ENCODE peak calls at places on chromosomes 16 and 17, in nine cellular contexts. Z, T, N, Q, B, W, F, R and H are unnamed samples.
A peak's percentile ranks its signal among the peaks of the same experiment; 100 is the strongest.

GRCh38 chr16:12341966-12342365 is 365.4 kb downstream of the SNX29 start:
- DNase-seq in N (no peak), Q (no peak), B (no peak), T (no peak), W (no peak), F (no peak), R (no peak), Z (no peak), H (no peak)

GRCh38 chr17:58626905-58627304 is 64.9 kb downstream of the TEX14 start:
- DNase-seq in Z (no peak), B (no peak), Q (no peak), F (no peak), W (no peak), R (no peak), N (no peak), T (no peak), H (peak; percentile 10)

GRCh38 chr16:11015607-11016006 is 71.2 kb downstream of the CLEC16A start:
- DNase-seq in B (no peak), T (no peak), Q (no peak), R (no peak), W (no peak), Z (no peak), F (peak; percentile 63), N (peak; percentile 58), H (no peak)

GRCh38 chr17:1124896-1125774 is 54.6 kb downstream of the ABR start:
- DNase-seq in T (no peak), R (no peak), Z (no peak), W (no peak), B (no peak), F (no peak), N (no peak), Q (no peak), H (no peak)

GRCh38 chr16:22240023-22240697 is 34.1 kb downstream of the EEF2K start:
- DNase-seq in T (no peak), B (no peak), Q (no peak), R (no peak), W (no peak), N (no peak), F (no peak), Z (no peak), H (no peak)

GRCh38 chr16:84430860-84431259 is 62.5 kb downstream of the ATP2C2 start:
- DNase-seq in Q (no peak), T (no peak), Z (no peak), W (no peak), R (no peak), B (no peak), N (no peak), F (no peak), H (no peak)

GRCh38 chr16:86892509-86892908 is 314.2 kb downstream of the FOXL1 start:
- DNase-seq in Q (no peak), N (no peak), Z (no peak), T (no peak), W (no peak), B (no peak), F (no peak), R (no peak), H (no peak)

GRCh38 chr16:24736758-24737157 is 7.3 kb downstream of the TNRC6A start:
- DNase-seq in B (no peak), Q (no peak), Z (no peak), T (no peak), N (no peak), W (no peak), F (no peak), R (no peak), H (no peak)

GRCh38 chr16:22347100-22347820 is 27.2 kb downstream of the CDR2 start:
- DNase-seq in B (no peak), W (no peak), R (no peak), F (no peak), Z (no peak), Q (no peak), T (no peak), N (no peak), H (no peak)

GRCh38 chr16:31094088-31094423 is 541 bp downstream of the VKORC1 start:
- DNase-seq in W (no peak), Z (no peak), Q (no peak), B (no peak), F (no peak), R (no peak), N (no peak), T (no peak), H (peak; percentile 54)

GRCh38 chr17:19897108-19897854 is 29.5 kb upstream of the ULK2 start:
- DNase-seq in T (peak; percentile 43), B (peak; percentile 69), F (peak; percentile 67), R (peak; percentile 61), Z (no peak), N (peak; percentile 78), Q (no peak), W (peak; percentile 39), H (peak; percentile 56)

DNA sequence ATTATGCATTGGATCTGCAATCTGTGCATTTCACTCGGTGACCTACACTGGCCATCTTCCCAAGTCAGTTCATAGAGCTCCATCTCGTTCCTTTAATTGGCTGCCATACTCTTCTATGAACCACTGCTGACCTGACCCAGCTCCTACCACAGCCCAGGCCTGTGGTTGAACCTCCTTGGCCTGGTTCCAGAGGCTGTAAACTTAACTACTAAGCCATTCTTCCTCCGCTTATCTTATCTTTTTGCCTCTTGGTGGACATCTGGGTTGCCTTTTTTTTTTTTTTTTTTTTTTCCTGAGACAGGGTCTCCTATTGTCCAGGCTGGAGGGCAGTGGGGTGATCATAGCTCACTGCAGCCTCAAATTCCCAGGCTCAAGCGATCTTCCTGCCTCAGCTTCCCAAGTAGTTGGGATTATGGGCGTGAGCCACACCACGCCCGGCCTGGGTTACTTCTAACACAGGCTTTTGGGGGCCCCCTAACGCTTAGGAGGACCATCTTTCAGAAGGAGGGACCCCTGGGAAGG is 18.3 kb downstream of the COQ7 start:
- DNase-seq in F (peak; percentile 58), W (no peak), N (peak; percentile 72), T (no peak), Z (no peak), B (peak; percentile 64), Q (no peak), R (peak; percentile 49), H (no peak)
- H3K4me3 ChIP-seq in F (peak overlapping the region; percentile 55), W (no peak overlapping the region), N (no peak overlapping the region), T (no peak overlapping the region), Z (peak overlapping the region; percentile 49), B (peak overlapping the region; percentile 49), Q (no peak overlapping the region), R (no peak overlapping the region), H (no peak overlapping the region)

GRCh38 chr17:40647549-40648325 is at the start of gene SMARCE1:
- DNase-seq in W (peak; percentile 78), B (peak; percentile 77), R (peak; percentile 65), T (peak; percentile 75), F (peak; percentile 74), N (peak; percentile 93), Q (no peak), Z (peak; percentile 85), H (peak; percentile 68)
- TF ChIP-seq POLR2A in W (no peak), B (peak; percentile 72), R (no peak), T (no peak), F (no peak), N (peak; percentile 18), Q (peak; percentile 89), Z (no peak), H (peak; percentile 76)

DNA sequence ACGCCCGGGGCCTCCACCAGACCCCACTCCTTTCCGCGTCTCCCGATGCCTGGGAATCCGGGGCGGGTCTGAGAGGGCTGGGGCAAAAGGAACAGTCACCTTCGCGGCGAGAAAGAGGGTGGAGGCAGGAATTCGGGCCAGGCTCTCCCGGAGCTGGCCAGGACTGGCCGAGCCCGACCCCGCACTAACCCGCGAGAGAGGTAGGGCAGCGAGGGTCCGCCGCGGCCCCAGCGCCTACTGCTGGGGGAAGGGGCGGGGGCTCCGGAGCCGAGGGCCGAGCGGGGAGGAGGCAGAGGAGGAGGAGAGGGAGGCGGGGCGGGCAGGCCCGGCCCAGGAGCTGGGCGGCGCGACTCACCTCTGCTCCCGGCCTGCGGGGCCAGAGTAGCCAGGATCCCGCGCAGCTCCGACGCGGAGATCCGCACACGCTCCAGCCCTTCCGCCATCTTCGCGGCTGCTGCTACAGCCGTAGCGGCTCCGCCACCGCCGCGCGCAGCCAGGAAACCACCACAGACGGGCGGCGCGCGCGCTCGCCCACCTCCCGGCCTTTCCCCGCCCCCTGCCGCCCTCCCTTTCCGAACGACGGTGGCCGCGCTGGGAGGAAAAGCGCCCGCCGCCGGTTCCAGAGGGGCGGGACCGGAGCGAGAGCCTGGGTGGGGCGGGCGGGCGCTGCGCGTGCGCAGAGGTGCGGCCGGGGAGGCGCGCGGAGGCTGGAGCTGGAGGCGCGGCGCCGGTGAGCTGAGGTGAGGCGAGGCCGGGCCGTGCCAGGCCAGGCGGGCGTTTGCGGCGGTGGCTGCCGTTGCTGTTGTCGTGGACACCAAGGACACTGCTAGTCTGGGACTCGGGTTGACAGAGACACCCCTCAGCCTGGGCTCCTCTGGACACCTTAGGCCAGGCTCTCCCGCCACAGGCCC is at the start of the genes SMG6 and SRR:
- DNase-seq in Q (peak; percentile 45), T (peak; percentile 95), W (peak; percentile 93), F (peak; percentile 93), R (peak; percentile 94), Z (peak; percentile 94), N (peak; percentile 98), B (peak; percentile 95), H (peak; percentile 93)
- H3K4me3 ChIP-seq in Q (peak within 1 kb of the TSS; percentile 96), T (peak within 1 kb of the TSS; percentile 99), W (peak within 1 kb of the TSS; percentile 79), F (peak within 1 kb of the TSS; percentile 78), R (peak within 1 kb of the TSS; percentile 88), Z (peak within 1 kb of the TSS; percentile 63), N (peak within 1 kb of the TSS; percentile 95), B (peak within 1 kb of the TSS; percentile 93), H (peak within 1 kb of the TSS; percentile 83)

GRCh38 chr17:74426551-74427047 is 5.3 kb upstream of the GPRC5C start:
- DNase-seq in W (peak; percentile 29), B (no peak), T (peak; percentile 24), R (no peak), Z (no peak), N (no peak), Q (no peak), F (no peak), H (no peak)

GRCh38 chr17:74429604-74430384 is 2.1 kb upstream of the GPRC5C start:
- DNase-seq in Q (no peak), F (no peak), R (peak; percentile 74), B (peak; percentile 67), T (peak; percentile 40), W (peak; percentile 47), N (no peak), Z (no peak), H (peak; percentile 65)

GRCh38 chr17:74427763-74428153 is 4.1 kb upstream of the GPRC5C start:
- DNase-seq in B (no peak), W (peak; percentile 25), Z (no peak), R (no peak), T (no peak), N (no peak), Q (no peak), F (no peak), H (no peak)

GRCh38 chr17:74424658-74425057 is 7.2 kb upstream of the GPRC5C start:
- DNase-seq in R (no peak), Q (no peak), T (peak; percentile 62), F (no peak), W (no peak), Z (no peak), N (no peak), B (no peak), H (no peak)

DNA sequence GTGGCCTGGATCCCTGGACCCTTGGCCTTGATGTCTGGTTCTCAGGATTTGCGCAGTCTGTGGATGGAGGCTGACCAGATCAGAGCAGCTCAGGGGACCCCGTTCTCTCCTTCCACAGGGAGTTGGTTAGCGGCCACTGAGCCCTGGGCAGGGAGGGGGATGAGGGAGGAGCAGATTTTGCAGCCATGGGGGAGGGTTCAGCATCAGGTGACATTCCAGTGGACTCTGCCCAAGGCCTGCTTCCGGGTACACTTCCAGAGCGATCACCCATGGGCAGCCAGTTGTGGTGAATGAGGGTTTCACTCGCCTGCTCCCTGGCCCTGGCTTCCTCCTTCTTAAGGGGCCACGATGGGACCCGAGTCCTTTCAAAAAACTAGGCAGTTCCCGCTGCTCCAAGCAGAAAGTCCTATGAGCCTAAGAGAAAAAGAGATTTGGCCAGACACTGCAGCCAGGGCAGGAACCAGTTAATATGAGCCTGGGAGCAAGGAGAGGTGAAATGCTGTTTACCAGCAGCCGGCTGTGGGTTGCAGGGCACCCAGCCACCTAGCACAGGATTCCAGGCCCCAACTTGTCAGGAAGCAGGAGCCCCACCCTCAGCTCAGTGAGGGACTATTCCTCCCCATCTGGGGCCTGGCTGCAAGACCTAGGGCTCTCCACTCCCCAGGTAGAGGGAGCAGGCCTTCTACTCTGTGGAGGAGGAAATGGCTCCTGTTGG is 4.7 kb upstream of the GPRC5C start:
- DNase-seq in T (peak; percentile 55), Z (no peak), R (peak; percentile 86), Q (no peak), W (peak; percentile 68), F (no peak), N (no peak), B (peak; percentile 85), H (peak; percentile 86)
- TF ChIP-seq POLR2A in T (no peak), Z (no peak), R (no peak), Q (no peak), W (no peak), F (no peak), N (no peak), B (peak; percentile 82), H (peak; percentile 40)